ENCODE peak calls at places on chromosomes 4 and X, in four cellular contexts. F, Z, B and G are unnamed samples.

GRCh38 chr4:175874290-175874689 is 62.2 kb upstream of the GPM6A start:
- DNase-seq in F (no peak), B (no peak), Z (no peak), G (no peak)

GRCh38 chr4:124067031-124067430 is 645.5 kb downstream of the ANKRD50 start:
- DNase-seq in Z (peak; percentile 41), F (no peak), B (no peak), G (no peak)

GRCh38 chrX:15956684-15957083 is 102.1 kb upstream of the AP1S2 start:
- DNase-seq in Z (no peak), F (peak; percentile 78), B (no peak), G (peak; percentile 66)

GRCh38 chr4:168874083-168874482 is 136.0 kb downstream of the CBR4 start:
- DNase-seq in Z (no peak), F (no peak), B (no peak), G (no peak)

GRCh38 chrX:56726609-56727008 is 2.4 kb upstream of the NBDY start:
- DNase-seq in F (no peak), B (no peak), Z (peak; percentile 61), G (peak; percentile 45)

GRCh38 chr4:8090312-8090711 is 68.3 kb downstream of the ABLIM2 start:
- DNase-seq in B (no peak), Z (peak; percentile 35), F (no peak), G (peak; percentile 40)

GRCh38 chr4:87657525-87657924 is 7.4 kb downstream of the DMP1 start:
- DNase-seq in B (no peak), F (no peak), Z (peak; percentile 40), G (peak; percentile 87)

GRCh38 chr4:101279377-101279871 is 67.9 kb downstream of the PPP3CA start:
- DNase-seq in Z (peak; percentile 97), F (no peak), B (no peak), G (peak; percentile 69)

GRCh38 chr4:53671757-53672156 is 80.5 kb upstream of the LNX1 start:
- DNase-seq in B (no peak), Z (no peak), F (no peak), G (no peak)

GRCh38 chr4:141246243-141246642 is 25.5 kb downstream of the ZNF330 start:
- DNase-seq in B (no peak), F (no peak), Z (peak; percentile 74), G (peak; percentile 56)

GRCh38 chr4:16443504-16444088 is 217.3 kb upstream of the TAPT1 start:
- DNase-seq in F (no peak), B (no peak), Z (peak; percentile 52), G (peak; percentile 51)

DNA sequence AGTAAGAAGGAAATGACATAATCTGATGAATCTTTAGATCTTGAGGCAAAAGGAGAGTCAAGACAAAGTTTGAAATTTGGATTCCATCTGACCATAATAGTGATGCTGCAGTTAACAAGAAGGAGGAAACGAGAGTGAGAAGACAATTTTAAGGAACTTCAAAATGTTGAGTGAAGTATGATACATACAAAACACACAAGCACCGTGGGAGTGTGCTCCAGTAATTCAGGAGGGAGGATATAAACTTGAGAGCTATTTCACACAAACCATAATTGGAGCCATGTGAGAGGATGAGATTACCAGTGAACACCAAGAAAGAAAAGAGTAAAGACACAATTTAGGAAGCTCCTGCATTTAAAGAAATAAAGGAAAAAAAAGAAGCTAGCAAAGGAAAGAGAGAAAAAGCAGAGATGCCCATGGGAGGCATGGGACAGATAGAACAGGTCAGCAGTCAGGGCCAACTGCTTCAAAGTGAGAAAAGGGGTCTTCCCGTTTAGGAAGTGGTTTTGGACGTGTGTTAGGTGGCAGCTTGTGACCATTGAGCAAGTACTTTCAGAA is 150.7 kb upstream of the SLC7A11 start:
- DNase-seq in B (no peak), Z (no peak), F (no peak), G (no peak)
- H4K5ac ChIP-seq in B (no peak overlapping the region), Z (no peak overlapping the region), F (no peak overlapping the region), G (no peak overlapping the region)

DNA sequence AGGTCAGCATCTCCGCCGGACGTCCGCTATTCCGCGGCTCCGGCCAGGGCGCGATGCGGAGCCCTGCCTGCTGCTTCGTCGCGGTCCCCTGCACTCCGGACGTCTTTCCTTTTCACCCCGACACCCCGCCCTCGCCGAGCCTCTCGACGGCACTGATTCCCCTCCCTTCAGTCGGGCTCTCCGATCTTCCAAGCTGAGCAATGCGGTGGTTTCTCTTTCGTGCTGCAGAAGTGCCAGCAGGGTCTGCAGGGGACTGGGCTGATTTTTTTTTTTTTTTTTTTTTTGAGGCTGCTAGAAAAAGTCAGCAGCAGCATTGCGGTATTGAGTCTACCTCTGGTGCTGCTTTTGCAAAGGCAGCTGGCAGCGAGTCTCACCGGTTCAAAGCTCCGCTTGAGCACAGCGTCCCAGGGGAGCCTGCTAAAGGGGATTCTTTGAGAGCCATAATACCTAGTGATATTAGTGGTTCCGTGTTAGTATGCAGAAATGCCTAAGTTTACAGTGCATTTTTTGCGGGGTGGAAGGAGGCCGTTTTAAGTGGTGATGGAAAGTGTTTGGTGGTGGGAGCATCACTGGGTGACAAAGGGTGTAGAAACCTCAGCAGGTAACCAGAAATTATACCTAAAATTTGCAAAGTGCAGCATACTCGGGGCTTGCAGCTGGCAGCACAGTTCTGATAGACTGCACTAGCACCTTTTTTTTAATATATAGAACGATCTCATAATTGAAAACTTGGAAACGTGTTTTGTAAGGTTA is 969 bp downstream of the STIM2 start:
- DNase-seq in B (peak; percentile 70), Z (peak; percentile 65), F (peak; percentile 58), G (peak; percentile 91)
- H2BK120ac ChIP-seq in B (no peak overlapping the region), Z (no peak overlapping the region), F (no peak overlapping the region), G (peak overlapping the region; percentile 46)

DNA sequence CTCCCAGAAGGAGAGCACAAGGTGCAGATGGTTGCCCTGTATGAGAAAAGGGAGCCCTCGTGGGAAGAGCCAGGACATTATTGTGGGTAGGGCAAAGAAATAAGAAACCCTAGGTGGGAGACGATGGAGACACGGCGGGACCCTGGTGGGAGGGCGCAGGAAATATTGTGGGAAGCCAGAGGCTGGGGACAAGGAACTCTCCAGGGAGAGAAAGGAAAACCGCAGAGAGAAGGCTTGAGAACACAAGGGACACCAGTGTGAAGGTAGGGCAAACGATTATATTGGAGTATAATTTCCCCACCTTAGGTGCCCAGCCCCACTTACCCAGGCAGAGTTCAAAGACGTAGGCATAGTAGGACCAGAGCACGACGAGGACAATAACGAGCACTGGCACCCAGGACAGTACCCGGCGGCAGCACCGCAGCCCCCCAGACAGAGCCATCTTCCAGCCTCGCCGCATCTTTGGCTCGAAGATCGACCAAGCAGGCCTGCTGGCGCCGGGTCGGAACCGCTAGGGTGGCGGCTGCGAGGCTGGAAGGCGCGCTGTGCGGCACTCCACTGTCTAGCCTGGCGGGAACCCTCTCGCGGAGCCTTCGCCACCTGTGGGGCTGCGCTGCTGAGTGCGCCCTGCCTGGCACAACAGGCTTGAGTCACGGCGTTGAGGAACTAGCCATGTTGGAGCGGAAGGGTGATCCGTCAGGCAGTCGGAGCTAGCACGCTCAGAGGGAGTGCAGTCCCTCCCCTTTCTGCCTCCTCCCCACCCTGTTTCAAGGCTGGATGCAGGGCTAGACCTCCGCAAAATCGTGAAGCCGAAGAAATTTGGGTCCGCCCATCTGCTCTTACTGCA is at the start of gene ZDHHC15:
- DNase-seq in Z (no peak), B (peak; percentile 60), F (peak; percentile 51), G (peak; percentile 72)
- H4K8ac ChIP-seq in Z (no peak within 1 kb of the TSS), B (peak within 1 kb of the TSS; percentile 87), F (no peak within 1 kb of the TSS), G (no peak within 1 kb of the TSS)

GRCh38 chr4:189858445-189858844 is 82.2 kb upstream of the FRG1 start:
- DNase-seq in F (no peak), B (no peak), Z (no peak), G (no peak)

GRCh38 chr4:189861101-189861500 is 79.6 kb upstream of the FRG1 start:
- DNase-seq in F (no peak), B (no peak), Z (no peak), G (no peak)
- H4K5ac ChIP-seq in F (no peak overlapping the region), B (no peak overlapping the region), Z (no peak overlapping the region), G (no peak overlapping the region)

GRCh38 chrX:102744307-102744706 is 23.8 kb downstream of the GPRASP3 start:
- DNase-seq in B (no peak), Z (no peak), F (no peak), G (no peak)
- H2BK120ac ChIP-seq in B (no peak overlapping the region), Z (no peak overlapping the region), F (no peak overlapping the region), G (no peak overlapping the region)